ENCODE peak calls at places on chromosome 2, in ten cellular contexts. One of them, this sample, is unnamed.

GRCh38 chr2:63862802-63863201 is 21.1 kb downstream of the UGP2 start:
- ATAC-seq in T-helper 17 cell: no peak
- ATAC-seq in mucosa of descending colon: peak; percentile 93
- ATAC-seq in naive thymus-derived CD8-positive, alpha-beta T cell: no peak
- ATAC-seq in esophagus mucosa: peak; percentile 48
- ATAC-seq in right cardiac atrium: peak; percentile 41
- ATAC-seq in activated naive CD8-positive, alpha-beta T cell treated with anti-CD3 and anti-CD28 coated beads, Interleukin-2, amount 10 ng/mL, durations not matched to agents 7 days and 5 days: no peak
- ATAC-seq in stimulated activated naive CD8-positive, alpha-beta T cell treated with anti-CD3 and anti-CD28 coated beads, Interleukin-15, amount 100 ng/mL, for 72 hours: no peak
- ATAC-seq in HepG2: no peak
- ATAC-seq in left lobe of liver: peak; percentile 8
- ATAC-seq in this sample: no peak

GRCh38 chr2:151111599-151112278 is 149.9 kb downstream of the RBM43 start:
- ATAC-seq in T-helper 17 cell: no peak
- ATAC-seq in mucosa of descending colon: no peak
- ATAC-seq in naive thymus-derived CD8-positive, alpha-beta T cell: no peak
- ATAC-seq in esophagus mucosa: peak; percentile 84
- ATAC-seq in right cardiac atrium: no peak
- ATAC-seq in activated naive CD8-positive, alpha-beta T cell treated with anti-CD3 and anti-CD28 coated beads, Interleukin-2, amount 10 ng/mL, durations not matched to agents 7 days and 5 days: no peak
- ATAC-seq in stimulated activated naive CD8-positive, alpha-beta T cell treated with anti-CD3 and anti-CD28 coated beads, Interleukin-15, amount 100 ng/mL, for 72 hours: no peak
- ATAC-seq in HepG2: no peak
- ATAC-seq in left lobe of liver: no peak
- ATAC-seq in this sample: no peak

GRCh38 chr2:45182667-45183620 is 173.7 kb upstream of the SIX2 start:
- ATAC-seq in T-helper 17 cell: no peak
- ATAC-seq in mucosa of descending colon: no peak
- ATAC-seq in naive thymus-derived CD8-positive, alpha-beta T cell: no peak
- ATAC-seq in esophagus mucosa: no peak
- ATAC-seq in right cardiac atrium: no peak
- ATAC-seq in activated naive CD8-positive, alpha-beta T cell treated with anti-CD3 and anti-CD28 coated beads, Interleukin-2, amount 10 ng/mL, durations not matched to agents 7 days and 5 days: no peak
- ATAC-seq in stimulated activated naive CD8-positive, alpha-beta T cell treated with anti-CD3 and anti-CD28 coated beads, Interleukin-15, amount 100 ng/mL, for 72 hours: no peak
- ATAC-seq in HepG2: no peak
- ATAC-seq in left lobe of liver: no peak
- ATAC-seq in this sample: no peak

GRCh38 chr2:149271575-149271974 is 58.8 kb upstream of the LYPD6 start:
- ATAC-seq in T-helper 17 cell: no peak
- ATAC-seq in mucosa of descending colon: no peak
- ATAC-seq in naive thymus-derived CD8-positive, alpha-beta T cell: no peak
- ATAC-seq in esophagus mucosa: no peak
- ATAC-seq in right cardiac atrium: no peak
- ATAC-seq in activated naive CD8-positive, alpha-beta T cell treated with anti-CD3 and anti-CD28 coated beads, Interleukin-2, amount 10 ng/mL, durations not matched to agents 7 days and 5 days: no peak
- ATAC-seq in stimulated activated naive CD8-positive, alpha-beta T cell treated with anti-CD3 and anti-CD28 coated beads, Interleukin-15, amount 100 ng/mL, for 72 hours: no peak
- ATAC-seq in HepG2: no peak
- ATAC-seq in left lobe of liver: no peak
- ATAC-seq in this sample: no peak

GRCh38 chr2:217535940-217536339 is 466.9 kb downstream of the TNS1 start:
- ATAC-seq in T-helper 17 cell: no peak
- ATAC-seq in mucosa of descending colon: no peak
- ATAC-seq in naive thymus-derived CD8-positive, alpha-beta T cell: no peak
- ATAC-seq in esophagus mucosa: no peak
- ATAC-seq in right cardiac atrium: peak; percentile 55
- ATAC-seq in activated naive CD8-positive, alpha-beta T cell treated with anti-CD3 and anti-CD28 coated beads, Interleukin-2, amount 10 ng/mL, durations not matched to agents 7 days and 5 days: no peak
- ATAC-seq in stimulated activated naive CD8-positive, alpha-beta T cell treated with anti-CD3 and anti-CD28 coated beads, Interleukin-15, amount 100 ng/mL, for 72 hours: no peak
- ATAC-seq in HepG2: no peak
- ATAC-seq in left lobe of liver: no peak
- ATAC-seq in this sample: peak; percentile 67

GRCh38 chr2:65120990-65121693 is 8.8 kb downstream of the RAB1A start:
- ATAC-seq in T-helper 17 cell: no peak
- ATAC-seq in mucosa of descending colon: no peak
- ATAC-seq in naive thymus-derived CD8-positive, alpha-beta T cell: no peak
- ATAC-seq in esophagus mucosa: no peak
- ATAC-seq in right cardiac atrium: peak; percentile 4
- ATAC-seq in activated naive CD8-positive, alpha-beta T cell treated with anti-CD3 and anti-CD28 coated beads, Interleukin-2, amount 10 ng/mL, durations not matched to agents 7 days and 5 days: no peak
- ATAC-seq in stimulated activated naive CD8-positive, alpha-beta T cell treated with anti-CD3 and anti-CD28 coated beads, Interleukin-15, amount 100 ng/mL, for 72 hours: no peak
- ATAC-seq in HepG2: no peak
- ATAC-seq in left lobe of liver: no peak
- ATAC-seq in this sample: no peak

GRCh38 chr2:1995584-1995983 is 251.3 kb upstream of the PXDN start:
- ATAC-seq in T-helper 17 cell: no peak
- ATAC-seq in mucosa of descending colon: no peak
- ATAC-seq in naive thymus-derived CD8-positive, alpha-beta T cell: peak; percentile 33
- ATAC-seq in esophagus mucosa: no peak
- ATAC-seq in right cardiac atrium: no peak
- ATAC-seq in activated naive CD8-positive, alpha-beta T cell treated with anti-CD3 and anti-CD28 coated beads, Interleukin-2, amount 10 ng/mL, durations not matched to agents 7 days and 5 days: peak; percentile 61
- ATAC-seq in stimulated activated naive CD8-positive, alpha-beta T cell treated with anti-CD3 and anti-CD28 coated beads, Interleukin-15, amount 100 ng/mL, for 72 hours: peak; percentile 58
- ATAC-seq in HepG2: no peak
- ATAC-seq in left lobe of liver: no peak
- ATAC-seq in this sample: no peak

GRCh38 chr2:196130039-196130825 is 41.1 kb downstream of the STK17B start:
- ATAC-seq in T-helper 17 cell: no peak
- ATAC-seq in mucosa of descending colon: no peak
- ATAC-seq in naive thymus-derived CD8-positive, alpha-beta T cell: no peak
- ATAC-seq in esophagus mucosa: no peak
- ATAC-seq in right cardiac atrium: no peak
- ATAC-seq in activated naive CD8-positive, alpha-beta T cell treated with anti-CD3 and anti-CD28 coated beads, Interleukin-2, amount 10 ng/mL, durations not matched to agents 7 days and 5 days: no peak
- ATAC-seq in stimulated activated naive CD8-positive, alpha-beta T cell treated with anti-CD3 and anti-CD28 coated beads, Interleukin-15, amount 100 ng/mL, for 72 hours: no peak
- ATAC-seq in HepG2: peak; percentile 36
- ATAC-seq in left lobe of liver: no peak
- ATAC-seq in this sample: no peak

GRCh38 chr2:66271777-66272176 is 163.1 kb upstream of the MEIS1 start:
- ATAC-seq in T-helper 17 cell: no peak
- ATAC-seq in mucosa of descending colon: no peak
- ATAC-seq in naive thymus-derived CD8-positive, alpha-beta T cell: no peak
- ATAC-seq in esophagus mucosa: no peak
- ATAC-seq in right cardiac atrium: no peak
- ATAC-seq in activated naive CD8-positive, alpha-beta T cell treated with anti-CD3 and anti-CD28 coated beads, Interleukin-2, amount 10 ng/mL, durations not matched to agents 7 days and 5 days: no peak
- ATAC-seq in stimulated activated naive CD8-positive, alpha-beta T cell treated with anti-CD3 and anti-CD28 coated beads, Interleukin-15, amount 100 ng/mL, for 72 hours: no peak
- ATAC-seq in HepG2: no peak
- ATAC-seq in left lobe of liver: no peak
- ATAC-seq in this sample: no peak

GRCh38 chr2:39381653-39382052 is 55.4 kb downstream of the MAP4K3 start:
- ATAC-seq in T-helper 17 cell: no peak
- ATAC-seq in mucosa of descending colon: peak; percentile 17
- ATAC-seq in naive thymus-derived CD8-positive, alpha-beta T cell: no peak
- ATAC-seq in esophagus mucosa: no peak
- ATAC-seq in right cardiac atrium: peak; percentile 48
- ATAC-seq in activated naive CD8-positive, alpha-beta T cell treated with anti-CD3 and anti-CD28 coated beads, Interleukin-2, amount 10 ng/mL, durations not matched to agents 7 days and 5 days: no peak
- ATAC-seq in stimulated activated naive CD8-positive, alpha-beta T cell treated with anti-CD3 and anti-CD28 coated beads, Interleukin-15, amount 100 ng/mL, for 72 hours: no peak
- ATAC-seq in HepG2: peak; percentile 81
- ATAC-seq in left lobe of liver: peak; percentile 71
- ATAC-seq in this sample: no peak

GRCh38 chr2:562391-563364 is 114.5 kb downstream of the TMEM18 start:
- ATAC-seq in T-helper 17 cell: no peak
- ATAC-seq in mucosa of descending colon: no peak
- ATAC-seq in naive thymus-derived CD8-positive, alpha-beta T cell: no peak
- ATAC-seq in esophagus mucosa: no peak
- ATAC-seq in right cardiac atrium: no peak
- ATAC-seq in activated naive CD8-positive, alpha-beta T cell treated with anti-CD3 and anti-CD28 coated beads, Interleukin-2, amount 10 ng/mL, durations not matched to agents 7 days and 5 days: no peak
- ATAC-seq in stimulated activated naive CD8-positive, alpha-beta T cell treated with anti-CD3 and anti-CD28 coated beads, Interleukin-15, amount 100 ng/mL, for 72 hours: peak; percentile 66
- ATAC-seq in HepG2: peak; percentile 39
- ATAC-seq in left lobe of liver: no peak
- ATAC-seq in this sample: no peak

GRCh38 chr2:219851169-219851568 is 223.7 kb downstream of the SLC4A3 start:
- ATAC-seq in T-helper 17 cell: no peak
- ATAC-seq in mucosa of descending colon: no peak
- ATAC-seq in naive thymus-derived CD8-positive, alpha-beta T cell: no peak
- ATAC-seq in esophagus mucosa: no peak
- ATAC-seq in right cardiac atrium: no peak
- ATAC-seq in activated naive CD8-positive, alpha-beta T cell treated with anti-CD3 and anti-CD28 coated beads, Interleukin-2, amount 10 ng/mL, durations not matched to agents 7 days and 5 days: no peak
- ATAC-seq in stimulated activated naive CD8-positive, alpha-beta T cell treated with anti-CD3 and anti-CD28 coated beads, Interleukin-15, amount 100 ng/mL, for 72 hours: no peak
- ATAC-seq in HepG2: no peak
- ATAC-seq in left lobe of liver: no peak
- ATAC-seq in this sample: no peak

GRCh38 chr2:196101325-196101981 is 32.8 kb upstream of the DNAH7 start:
- ATAC-seq in T-helper 17 cell: peak; percentile 44
- ATAC-seq in mucosa of descending colon: peak; percentile 87
- ATAC-seq in naive thymus-derived CD8-positive, alpha-beta T cell: peak; percentile 44
- ATAC-seq in esophagus mucosa: peak; percentile 33
- ATAC-seq in right cardiac atrium: no peak
- ATAC-seq in activated naive CD8-positive, alpha-beta T cell treated with anti-CD3 and anti-CD28 coated beads, Interleukin-2, amount 10 ng/mL, durations not matched to agents 7 days and 5 days: peak; percentile 50
- ATAC-seq in stimulated activated naive CD8-positive, alpha-beta T cell treated with anti-CD3 and anti-CD28 coated beads, Interleukin-15, amount 100 ng/mL, for 72 hours: peak; percentile 98
- ATAC-seq in HepG2: no peak
- ATAC-seq in left lobe of liver: no peak
- ATAC-seq in this sample: peak; percentile 81

GRCh38 chr2:141498561-141498960 is 632.3 kb downstream of the LRP1B start:
- ATAC-seq in T-helper 17 cell: no peak
- ATAC-seq in mucosa of descending colon: no peak
- ATAC-seq in naive thymus-derived CD8-positive, alpha-beta T cell: no peak
- ATAC-seq in esophagus mucosa: no peak
- ATAC-seq in right cardiac atrium: no peak
- ATAC-seq in activated naive CD8-positive, alpha-beta T cell treated with anti-CD3 and anti-CD28 coated beads, Interleukin-2, amount 10 ng/mL, durations not matched to agents 7 days and 5 days: no peak
- ATAC-seq in stimulated activated naive CD8-positive, alpha-beta T cell treated with anti-CD3 and anti-CD28 coated beads, Interleukin-15, amount 100 ng/mL, for 72 hours: no peak
- ATAC-seq in HepG2: no peak
- ATAC-seq in left lobe of liver: no peak
- ATAC-seq in this sample: no peak

GRCh38 chr2:161172901-161173540 is 12.8 kb downstream of the TANK start:
- ATAC-seq in T-helper 17 cell: no peak
- ATAC-seq in mucosa of descending colon: no peak
- ATAC-seq in naive thymus-derived CD8-positive, alpha-beta T cell: no peak
- ATAC-seq in esophagus mucosa: no peak
- ATAC-seq in right cardiac atrium: no peak
- ATAC-seq in activated naive CD8-positive, alpha-beta T cell treated with anti-CD3 and anti-CD28 coated beads, Interleukin-2, amount 10 ng/mL, durations not matched to agents 7 days and 5 days: no peak
- ATAC-seq in stimulated activated naive CD8-positive, alpha-beta T cell treated with anti-CD3 and anti-CD28 coated beads, Interleukin-15, amount 100 ng/mL, for 72 hours: peak; percentile 92
- ATAC-seq in HepG2: peak; percentile 23
- ATAC-seq in left lobe of liver: no peak
- ATAC-seq in this sample: no peak

GRCh38 chr2:125160947-125161346 is 1135.9 kb downstream of the CNTNAP5 start:
- ATAC-seq in T-helper 17 cell: no peak
- ATAC-seq in mucosa of descending colon: no peak
- ATAC-seq in naive thymus-derived CD8-positive, alpha-beta T cell: no peak
- ATAC-seq in esophagus mucosa: no peak
- ATAC-seq in right cardiac atrium: no peak
- ATAC-seq in activated naive CD8-positive, alpha-beta T cell treated with anti-CD3 and anti-CD28 coated beads, Interleukin-2, amount 10 ng/mL, durations not matched to agents 7 days and 5 days: no peak
- ATAC-seq in stimulated activated naive CD8-positive, alpha-beta T cell treated with anti-CD3 and anti-CD28 coated beads, Interleukin-15, amount 100 ng/mL, for 72 hours: no peak
- ATAC-seq in HepG2: no peak
- ATAC-seq in left lobe of liver: no peak
- ATAC-seq in this sample: no peak

GRCh38 chr2:95231723-95232122 is 24.4 kb downstream of the ZNF892 start:
- ATAC-seq in T-helper 17 cell: no peak
- ATAC-seq in mucosa of descending colon: peak; percentile 54
- ATAC-seq in naive thymus-derived CD8-positive, alpha-beta T cell: no peak
- ATAC-seq in esophagus mucosa: peak; percentile 77
- ATAC-seq in right cardiac atrium: no peak
- ATAC-seq in activated naive CD8-positive, alpha-beta T cell treated with anti-CD3 and anti-CD28 coated beads, Interleukin-2, amount 10 ng/mL, durations not matched to agents 7 days and 5 days: no peak
- ATAC-seq in stimulated activated naive CD8-positive, alpha-beta T cell treated with anti-CD3 and anti-CD28 coated beads, Interleukin-15, amount 100 ng/mL, for 72 hours: no peak
- ATAC-seq in HepG2: peak; percentile 98
- ATAC-seq in left lobe of liver: peak; percentile 93
- ATAC-seq in this sample: no peak

GRCh38 chr2:230758566-230759480 is 46.2 kb downstream of the CAB39 start:
- ATAC-seq in T-helper 17 cell: peak; percentile 23
- ATAC-seq in mucosa of descending colon: no peak
- ATAC-seq in naive thymus-derived CD8-positive, alpha-beta T cell: no peak
- ATAC-seq in esophagus mucosa: no peak
- ATAC-seq in right cardiac atrium: no peak
- ATAC-seq in activated naive CD8-positive, alpha-beta T cell treated with anti-CD3 and anti-CD28 coated beads, Interleukin-2, amount 10 ng/mL, durations not matched to agents 7 days and 5 days: no peak
- ATAC-seq in stimulated activated naive CD8-positive, alpha-beta T cell treated with anti-CD3 and anti-CD28 coated beads, Interleukin-15, amount 100 ng/mL, for 72 hours: peak; percentile 64
- ATAC-seq in HepG2: no peak
- ATAC-seq in left lobe of liver: no peak
- ATAC-seq in this sample: peak; percentile 65

GRCh38 chr2:240305369-240305962 is 130.0 kb upstream of the GPC1 start:
- ATAC-seq in T-helper 17 cell: no peak
- ATAC-seq in mucosa of descending colon: no peak
- ATAC-seq in naive thymus-derived CD8-positive, alpha-beta T cell: no peak
- ATAC-seq in esophagus mucosa: no peak
- ATAC-seq in right cardiac atrium: no peak
- ATAC-seq in activated naive CD8-positive, alpha-beta T cell treated with anti-CD3 and anti-CD28 coated beads, Interleukin-2, amount 10 ng/mL, durations not matched to agents 7 days and 5 days: no peak
- ATAC-seq in stimulated activated naive CD8-positive, alpha-beta T cell treated with anti-CD3 and anti-CD28 coated beads, Interleukin-15, amount 100 ng/mL, for 72 hours: no peak
- ATAC-seq in HepG2: no peak
- ATAC-seq in left lobe of liver: no peak
- ATAC-seq in this sample: no peak

GRCh38 chr2:44598731-44599529 is 237.2 kb downstream of the CAMKMT start:
- ATAC-seq in T-helper 17 cell: no peak
- ATAC-seq in mucosa of descending colon: no peak
- ATAC-seq in naive thymus-derived CD8-positive, alpha-beta T cell: no peak
- ATAC-seq in esophagus mucosa: peak; percentile 41
- ATAC-seq in right cardiac atrium: no peak
- ATAC-seq in activated naive CD8-positive, alpha-beta T cell treated with anti-CD3 and anti-CD28 coated beads, Interleukin-2, amount 10 ng/mL, durations not matched to agents 7 days and 5 days: no peak
- ATAC-seq in stimulated activated naive CD8-positive, alpha-beta T cell treated with anti-CD3 and anti-CD28 coated beads, Interleukin-15, amount 100 ng/mL, for 72 hours: no peak
- ATAC-seq in HepG2: no peak
- ATAC-seq in left lobe of liver: no peak
- ATAC-seq in this sample: no peak

GRCh38 chr2:10235909-10236550 is 66.7 kb upstream of the HPCAL1 start:
- ATAC-seq in T-helper 17 cell: no peak
- ATAC-seq in mucosa of descending colon: no peak
- ATAC-seq in naive thymus-derived CD8-positive, alpha-beta T cell: no peak
- ATAC-seq in esophagus mucosa: no peak
- ATAC-seq in right cardiac atrium: no peak
- ATAC-seq in activated naive CD8-positive, alpha-beta T cell treated with anti-CD3 and anti-CD28 coated beads, Interleukin-2, amount 10 ng/mL, durations not matched to agents 7 days and 5 days: no peak
- ATAC-seq in stimulated activated naive CD8-positive, alpha-beta T cell treated with anti-CD3 and anti-CD28 coated beads, Interleukin-15, amount 100 ng/mL, for 72 hours: no peak
- ATAC-seq in HepG2: no peak
- ATAC-seq in left lobe of liver: no peak
- ATAC-seq in this sample: no peak

GRCh38 chr2:43421194-43421593 is 174.6 kb downstream of the THADA start:
- ATAC-seq in T-helper 17 cell: no peak
- ATAC-seq in mucosa of descending colon: no peak
- ATAC-seq in naive thymus-derived CD8-positive, alpha-beta T cell: no peak
- ATAC-seq in esophagus mucosa: no peak
- ATAC-seq in right cardiac atrium: no peak
- ATAC-seq in activated naive CD8-positive, alpha-beta T cell treated with anti-CD3 and anti-CD28 coated beads, Interleukin-2, amount 10 ng/mL, durations not matched to agents 7 days and 5 days: no peak
- ATAC-seq in stimulated activated naive CD8-positive, alpha-beta T cell treated with anti-CD3 and anti-CD28 coated beads, Interleukin-15, amount 100 ng/mL, for 72 hours: no peak
- ATAC-seq in HepG2: no peak
- ATAC-seq in left lobe of liver: no peak
- ATAC-seq in this sample: no peak